ENCODE peak calls at places on chromosomes 11 and 22, in six cellular contexts. H, X, C, J, U and T are unnamed samples. For H3K9me3, the result is how much of the 10 kb centered on the place peaks cover.

GRCh38 chr11:62880231-62880802 is 379 bp upstream of the SLC3A2 start:
- DNase-seq in H (no peak), X (peak), C (no peak), J (peak), U (no peak), T (no peak)

GRCh38 chr22:40817737-40818136 is 1.4 kb downstream of the SLC25A17 start:
- DNase-seq in H (peak), X (no peak), C (peak), J (no peak), U (no peak), T (no peak)

GRCh38 chr11:77086521-77087472 is 15.8 kb upstream of the OMP start:
- DNase-seq in H (no peak), X (no peak), C (no peak), J (no peak), U (peak), T (peak)

GRCh38 chr11:21949741-21950413 is 243.0 kb upstream of the ANO5 start:
- DNase-seq in H (no peak), X (no peak), C (no peak), J (no peak), U (no peak), T (no peak)

GRCh38 chr11:123301696-123302400 is 106.8 kb upstream of the CLMP start:
- DNase-seq in H (peak), X (no peak), C (peak), J (peak), U (peak), T (peak)

GRCh38 chr11:128066429-128066828 is 520.9 kb downstream of the ETS1 start:
- DNase-seq in H (no peak), X (no peak), C (no peak), J (no peak), U (no peak), T (no peak)

GRCh38 chr22:47300698-47301405 is 538.4 kb downstream of the TBC1D22A start:
- DNase-seq in H (no peak), X (no peak), C (no peak), J (no peak), U (no peak), T (no peak)

GRCh38 chr22:16975155-16975885 is 32.7 kb downstream of the GAB4 start:
- DNase-seq in H (no peak), X (no peak), C (no peak), J (no peak), U (no peak), T (no peak)

GRCh38 chr11:110711448-110711775 is 825 bp downstream of the ARHGAP20 start:
- DNase-seq in H (no peak), X (no peak), C (no peak), J (no peak), U (no peak), T (no peak)

GRCh38 chr11:66891849-66892660 is 35.2 kb downstream of the LRFN4 start:
- DNase-seq in H (peak), X (peak), C (peak), J (no peak), U (no peak), T (no peak)

GRCh38 chr11:113540416-113541330 is 65.5 kb upstream of the DRD2 start:
- DNase-seq in H (no peak), X (no peak), C (no peak), J (no peak), U (no peak), T (no peak)

GRCh38 chr11:62014158-62014476 is 46.7 kb upstream of the FTH1 start:
- DNase-seq in H (no peak), X (no peak), C (no peak), J (no peak), U (no peak), T (no peak)

GRCh38 chr11:30926130-30926529 is 340.0 kb upstream of the MPPED2 start:
- DNase-seq in H (no peak), X (no peak), C (no peak), J (no peak), U (no peak), T (no peak)

GRCh38 chr11:61123775-61124571 is 21.7 kb downstream of the CD5 start:
- DNase-seq in H (no peak), X (no peak), C (no peak), J (no peak), U (no peak), T (no peak)

GRCh38 chr11:75508051-75508561 is 17.6 kb downstream of the GDPD5 start:
- DNase-seq in H (peak), X (no peak), C (no peak), J (peak), U (no peak), T (peak)

GRCh38 chr11:130722401-130722800 is 193.9 kb downstream of the SNX19 start:
- DNase-seq in H (no peak), X (no peak), C (no peak), J (no peak), U (no peak), T (no peak)

GRCh38 chr11:121091492-121092179 is 9.4 kb upstream of the TECTA start:
- DNase-seq in H (no peak), X (no peak), C (no peak), J (no peak), U (no peak), T (no peak)

GRCh38 chr11:61907282-61907681 is 10.1 kb downstream of the RAB3IL1 start:
- DNase-seq in H (no peak), X (no peak), C (no peak), J (no peak), U (peak), T (no peak)

GRCh38 chr11:15109602-15110001 is 5.1 kb upstream of the INSC start:
- DNase-seq in H (no peak), X (no peak), C (no peak), J (no peak), U (no peak), T (no peak)

GRCh38 chr11:10058356-10058755 is 235.7 kb downstream of the SBF2 start:
- DNase-seq in H (no peak), X (no peak), C (no peak), J (no peak), U (no peak), T (no peak)

GRCh38 chr11:33709471-33709870 is 8.8 kb upstream of the C11orf91 start:
- DNase-seq in H (no peak), X (no peak), C (no peak), J (no peak), U (no peak), T (no peak)

GRCh38 chr11:109088061-109088460 is 333.9 kb upstream of the C11orf87 start:
- DNase-seq in H (no peak), X (no peak), C (no peak), J (no peak), U (no peak), T (no peak)

GRCh38 chr22:42548597-42549328 is 5.0 kb upstream of the SERHL2 start:
- DNase-seq in H (no peak), X (no peak), C (no peak), J (no peak), U (no peak), T (no peak)

GRCh38 chr22:49618689-49618953 is 209.1 kb downstream of the BRD1 start:
- DNase-seq in H (no peak), X (no peak), C (no peak), J (no peak), U (peak), T (no peak)

GRCh38 chr22:42069801-42070516 is 653 bp downstream of the NAGA start:
- DNase-seq in H (no peak), X (no peak), C (no peak), J (no peak), U (peak), T (no peak)

GRCh38 chr11:33000181-33000580 is 15.5 kb upstream of the DEPDC7 start:
- DNase-seq in H (no peak), X (peak), C (no peak), J (no peak), U (no peak), T (no peak)

GRCh38 chr11:114044042-114044871 is 15.3 kb upstream of the ZBTB16 start:
- DNase-seq in H (no peak), X (no peak), C (no peak), J (no peak), U (no peak), T (no peak)

GRCh38 chr22:45096256-45096907 is 67.3 kb upstream of the NUP50 start:
- DNase-seq in H (peak), X (peak), C (peak), J (peak), U (no peak), T (no peak)

GRCh38 chr11:120170741-120171261 is 32.9 kb upstream of the TRIM29 start:
- DNase-seq in H (no peak), X (no peak), C (no peak), J (no peak), U (peak), T (no peak)

GRCh38 chr22:36021649-36022048 is 7.0 kb downstream of the RBFOX2 start:
- DNase-seq in H (no peak), X (no peak), C (no peak), J (no peak), U (no peak), T (no peak)

GRCh38 chr11:134483291-134483690 is 71.2 kb upstream of the B3GAT1 start:
- DNase-seq in H (no peak), X (no peak), C (no peak), J (no peak), U (no peak), T (no peak)
- H3K9me3 ChIP-seq in H (under half), X (under half), C (under half), J (under half), U (under half), T (under half)

GRCh38 chr22:48320048-48320655 is 1507.5 kb downstream of the BRD1 start:
- DNase-seq in H (no peak), X (no peak), C (no peak), J (no peak), U (peak), T (no peak)
- H3K9me3 ChIP-seq in H (under half), X (under half), C (under half), J (under half), U (under half), T (under half)

DNA sequence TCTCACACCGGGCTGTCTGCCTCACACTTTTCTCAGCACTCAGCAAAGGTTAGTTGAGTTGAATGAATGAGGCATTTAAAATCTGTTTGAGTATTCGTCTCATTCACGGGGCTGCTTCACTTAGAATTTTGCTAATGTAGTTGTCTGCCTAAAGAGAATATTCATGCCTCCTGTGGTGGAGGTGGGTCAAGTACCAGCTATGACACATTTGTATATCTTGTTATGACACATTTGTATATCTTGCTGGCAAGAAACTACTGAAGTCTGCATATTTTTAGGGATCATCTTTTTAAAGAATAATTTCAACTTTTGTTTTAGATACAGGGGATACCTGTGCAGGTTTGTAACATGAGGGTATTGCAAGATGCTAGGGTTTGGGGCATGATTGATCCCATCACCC is 43.1 kb downstream of the LDLRAD3 start:
- DNase-seq in H (no peak), X (no peak), C (no peak), J (no peak), U (no peak), T (no peak)
- H3K9me3 ChIP-seq in H (under half), X (under half), C (under half), J (under half), U (under half), T (under half)

GRCh38 chr11:2782769-2783168 is 83.0 kb upstream of the KCNQ1OT1 start:
- DNase-seq in H (no peak), X (no peak), C (no peak), J (no peak), U (no peak), T (no peak)
- H3K9me3 ChIP-seq in H (under half), X (under half), C (under half), J (under half), U (under half), T (under half)